ENCODE peak calls at places on chromosome 17, in five cellular contexts. F, B, E, O and H are unnamed samples.

GRCh38 chr17:43085489-43085888 is 39.7 kb downstream of the BRCA1 start:
- DNase-seq in F (peak), B (no peak), E (no peak), O (peak), H (peak)

GRCh38 chr17:39617446-39618251 is 9.1 kb upstream of the PPP1R1B start:
- DNase-seq in F (peak), B (peak), E (no peak), O (peak), H (peak)

GRCh38 chr17:59696682-59697277 is 10.4 kb downstream of the PTRH2 start:
- DNase-seq in F (no peak), B (no peak), E (no peak), O (no peak), H (no peak)

GRCh38 chr17:76567634-76568432 is 17.8 kb downstream of the ST6GALNAC2 start:
- DNase-seq in F (peak), B (no peak), E (no peak), O (no peak), H (no peak)

GRCh38 chr17:77193653-77194052 is 52.9 kb downstream of the SEC14L1 start:
- DNase-seq in F (no peak), B (no peak), E (no peak), O (no peak), H (no peak)

GRCh38 chr17:80023261-80024205 is 12.1 kb downstream of the TBC1D16 start:
- DNase-seq in F (no peak), B (no peak), E (no peak), O (no peak), H (no peak)

GRCh38 chr17:32142857-32143524 is 689 bp downstream of the RHOT1 start:
- DNase-seq in F (peak), B (peak), E (no peak), O (peak), H (peak)

GRCh38 chr17:50280068-50280467 is 5.8 kb downstream of the TMEM92 start:
- DNase-seq in F (no peak), B (peak), E (peak), O (no peak), H (no peak)

GRCh38 chr17:28811594-28812135 is 30.9 kb downstream of the FAM222B start:
- DNase-seq in F (peak), B (peak), E (no peak), O (peak), H (peak)